ENCODE peak calls at places on chromosomes 6 and 20, in six cellular contexts. R is ascending aorta, Q is gastrocnemius medialis, A is astrocyte, O is PC-3, J is kidney. B is an unnamed sample. For H3K4me1, the result is how much of the 10 kb centered on the place peaks cover.

GRCh38 chr20:25065625-25066338 is 7.8 kb upstream of the ACSS1 start:
- DNase-seq in R (no peak), Q (peak), A (peak), O (peak), J (peak), B (no peak)

GRCh38 chr6:136067731-136068341 is 182.3 kb downstream of the MTFR2 start:
- DNase-seq in R (no peak), Q (no peak), A (peak), O (no peak), J (peak), B (no peak)

GRCh38 chr6:104381907-104382306 is 477.8 kb downstream of the HACE1 start:
- DNase-seq in R (no peak), Q (no peak), A (no peak), O (peak), J (no peak), B (no peak)

GRCh38 chr20:30286157-30286556 is 971.3 kb upstream of the DEFB115 start:
- DNase-seq in R (no peak), Q (no peak), A (no peak), O (no peak), J (no peak), B (no peak)

GRCh38 chr20:62370807-62371587 is 3.9 kb upstream of the LAMA5 start:
- DNase-seq in R (no peak), Q (no peak), A (no peak), O (no peak), J (no peak), B (no peak)

GRCh38 chr6:140915001-140915950 is 1217.4 kb upstream of the GJE1 start:
- DNase-seq in R (no peak), Q (no peak), A (no peak), O (no peak), J (no peak), B (no peak)

GRCh38 chr6:164016056-164016455 is 601.5 kb downstream of the QKI start:
- DNase-seq in R (no peak), Q (no peak), A (no peak), O (no peak), J (no peak), B (no peak)

GRCh38 chr20:50745634-50746137 is 14.3 kb downstream of the PARD6B start:
- DNase-seq in R (no peak), Q (no peak), A (no peak), O (peak), J (no peak), B (no peak)

GRCh38 chr6:31541059-31541657 is 645 bp downstream of the DDX39B start:
- DNase-seq in R (no peak), Q (peak), A (peak), O (peak), J (no peak), B (no peak)

GRCh38 chr20:32289661-32290431 is 12.4 kb downstream of the KIF3B start:
- DNase-seq in R (no peak), Q (no peak), A (no peak), O (no peak), J (no peak), B (no peak)

GRCh38 chr6:92810913-92811312 is 608.4 kb downstream of the EPHA7 start:
- DNase-seq in R (no peak), Q (no peak), A (no peak), O (peak), J (no peak), B (no peak)

DNA sequence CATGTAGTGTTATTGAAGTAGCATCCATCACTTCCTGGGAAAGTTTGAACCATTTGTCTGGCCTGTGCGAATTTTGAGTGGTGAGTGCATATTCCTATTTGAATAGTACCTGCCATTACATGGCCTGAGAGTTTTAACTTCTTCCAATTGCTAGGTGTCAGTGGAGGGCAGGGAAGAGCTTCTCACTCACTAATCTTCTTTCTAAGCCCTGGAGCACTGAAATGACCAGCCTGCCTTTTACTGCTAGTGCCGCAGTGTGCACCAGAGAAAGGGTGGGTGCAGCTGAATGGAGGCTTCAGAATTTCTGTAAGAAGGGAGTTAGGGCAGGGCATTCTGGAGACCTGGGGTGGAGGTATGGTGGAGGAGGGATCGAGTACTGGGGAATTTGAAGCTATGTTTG is 45.5 kb downstream of the RNF144B start:
- DNase-seq in R (no peak), Q (no peak), A (no peak), O (no peak), J (no peak), B (no peak)
- H3K27ac ChIP-seq in R (no peak), Q (peak), A (no peak), O (no peak), J (no peak), B (no peak)

DNA sequence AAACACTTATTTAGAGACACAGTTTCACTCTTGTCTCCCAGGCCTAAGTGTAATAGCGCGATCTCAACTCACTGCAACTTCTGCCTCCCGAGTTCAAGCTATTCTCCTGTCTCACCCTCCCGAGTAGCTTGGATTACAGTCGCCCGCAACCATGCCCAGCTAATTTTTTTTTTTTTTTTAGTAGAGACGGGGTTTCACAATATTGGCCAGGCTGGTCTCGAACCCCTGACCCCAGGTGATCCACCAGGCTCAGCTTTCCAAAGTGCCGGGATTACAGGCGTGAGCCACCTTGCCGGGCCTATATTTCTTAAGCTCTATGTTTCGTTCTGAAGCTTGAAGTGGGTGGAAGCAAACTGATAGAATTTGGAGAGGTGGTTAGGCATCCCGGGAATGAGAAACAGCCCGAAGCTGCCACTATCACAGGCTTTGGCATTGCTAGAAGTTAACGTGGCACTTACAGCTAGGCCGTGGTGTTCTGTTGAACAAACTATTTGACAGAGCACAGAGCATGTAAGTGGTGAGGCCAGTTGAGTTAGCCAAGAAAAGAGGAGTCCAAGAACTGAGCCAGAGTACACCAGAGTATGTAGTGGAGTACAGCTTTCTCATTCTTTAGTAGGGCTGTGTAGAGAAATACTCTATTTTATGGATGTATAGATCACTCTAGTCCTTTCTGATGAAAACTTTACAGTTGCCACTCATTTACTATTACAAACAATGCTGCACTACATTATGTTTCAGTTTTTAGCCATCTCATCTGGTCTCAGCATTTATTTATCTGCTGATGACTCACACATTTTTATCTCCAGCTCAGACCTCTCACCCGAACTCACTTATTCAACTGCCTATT is 62.0 kb upstream of the HFE start:
- DNase-seq in R (no peak), Q (no peak), A (peak), O (peak), J (peak), B (no peak)
- H3K4me1 ChIP-seq in R (under half), Q (under half), A (under half), O (half or more), J (under half), B (under half)

DNA sequence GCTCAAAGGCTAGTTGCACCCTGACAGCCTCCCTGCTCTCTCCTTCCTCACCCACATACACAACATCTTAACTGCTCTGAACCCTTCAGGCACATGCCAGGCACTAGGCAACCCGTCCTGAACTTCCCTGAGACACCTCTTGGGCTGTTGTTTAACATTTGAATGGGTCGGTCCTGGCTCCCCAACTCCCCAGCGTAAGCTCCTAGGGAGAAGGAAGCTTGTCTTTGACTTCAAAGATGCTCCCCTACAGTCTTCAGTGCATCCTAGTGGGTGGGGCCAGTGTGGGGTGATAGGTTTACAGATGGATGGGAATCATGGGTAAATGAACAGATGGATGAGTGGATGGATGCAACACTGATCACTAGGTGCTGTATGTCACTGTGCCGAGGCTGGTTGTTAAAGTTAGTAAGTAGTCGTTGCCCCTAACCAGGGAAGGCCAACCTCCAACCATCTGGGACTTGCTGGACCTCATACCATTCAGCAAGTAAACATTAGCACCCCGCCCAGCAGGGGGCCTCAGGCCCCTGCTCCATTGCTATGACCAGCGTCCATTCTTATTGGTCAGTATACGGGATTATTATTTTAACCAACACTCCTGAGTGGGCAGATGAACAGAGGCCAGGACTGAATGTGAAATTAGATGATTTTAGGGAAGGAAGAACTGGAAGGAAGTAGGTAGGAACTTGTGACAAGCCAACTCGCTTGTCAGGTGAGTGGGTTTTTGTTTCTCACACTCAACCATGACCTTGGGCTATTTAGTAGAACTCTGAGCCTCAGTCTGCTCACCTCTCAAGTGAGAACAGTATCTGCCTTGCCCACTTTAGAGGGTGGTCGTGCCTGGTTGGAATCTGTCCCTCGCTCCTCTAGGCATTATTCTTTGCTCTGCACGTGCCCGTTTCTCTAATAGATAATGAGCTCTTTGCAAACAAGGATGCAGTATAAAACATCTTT is 82.9 kb upstream of the FOXP4 start:
- DNase-seq in R (peak), Q (peak), A (peak), O (peak), J (no peak), B (peak)
- TF ChIP-seq CTCF in R (peak), Q (no peak), A (peak), O (peak), J (peak), B (peak)

GRCh38 chr6:16684896-16685554 is 76.2 kb downstream of the ATXN1 start:
- DNase-seq in R (no peak), Q (no peak), A (peak), O (peak), J (no peak), B (no peak)
- H3K27ac ChIP-seq in R (no peak), Q (no peak), A (peak), O (peak), J (no peak), B (no peak)

GRCh38 chr20:33791540-33791939 is 19.6 kb upstream of the CHMP4B start:
- DNase-seq in R (no peak), Q (no peak), A (no peak), O (no peak), J (no peak), B (no peak)
- H3K4me1 ChIP-seq in R (under half), Q (under half), A (under half), O (half or more), J (under half), B (under half)

GRCh38 chr6:35757461-35758123 is 18.8 kb upstream of the CLPSL2 start:
- DNase-seq in R (no peak), Q (no peak), A (no peak), O (peak), J (no peak), B (no peak)
- TF ChIP-seq CTCF in R (peak), Q (no peak), A (peak), O (peak), J (no peak), B (no peak)

GRCh38 chr6:15421945-15422733 is 176.3 kb downstream of the JARID2 start:
- DNase-seq in R (no peak), Q (no peak), A (no peak), O (no peak), J (no peak), B (no peak)

GRCh38 chr6:15426395-15426794 is 180.5 kb downstream of the JARID2 start:
- DNase-seq in R (no peak), Q (no peak), A (no peak), O (peak), J (no peak), B (no peak)

GRCh38 chr6:15420959-15421438 is 175.1 kb downstream of the JARID2 start:
- DNase-seq in R (no peak), Q (peak), A (no peak), O (no peak), J (no peak), B (no peak)

GRCh38 chr6:15425947-15426346 is 180.1 kb downstream of the JARID2 start:
- DNase-seq in R (no peak), Q (no peak), A (no peak), O (no peak), J (no peak), B (no peak)

GRCh38 chr6:15423286-15423957 is 177.6 kb downstream of the JARID2 start:
- DNase-seq in R (no peak), Q (no peak), A (no peak), O (peak), J (no peak), B (no peak)
- H3K27ac ChIP-seq in R (no peak), Q (peak), A (no peak), O (peak), J (no peak), B (no peak)

GRCh38 chr6:17941318-17941717 is 46.1 kb downstream of the KIF13A start:
- DNase-seq in R (no peak), Q (no peak), A (no peak), O (no peak), J (no peak), B (no peak)

GRCh38 chr6:17948725-17949124 is 38.7 kb downstream of the KIF13A start:
- DNase-seq in R (no peak), Q (no peak), A (no peak), O (no peak), J (no peak), B (no peak)

GRCh38 chr6:17945111-17945510 is 42.3 kb downstream of the KIF13A start:
- DNase-seq in R (no peak), Q (no peak), A (peak), O (peak), J (no peak), B (no peak)

GRCh38 chr6:17949168-17949567 is 38.3 kb downstream of the KIF13A start:
- DNase-seq in R (no peak), Q (no peak), A (no peak), O (no peak), J (no peak), B (no peak)

DNA sequence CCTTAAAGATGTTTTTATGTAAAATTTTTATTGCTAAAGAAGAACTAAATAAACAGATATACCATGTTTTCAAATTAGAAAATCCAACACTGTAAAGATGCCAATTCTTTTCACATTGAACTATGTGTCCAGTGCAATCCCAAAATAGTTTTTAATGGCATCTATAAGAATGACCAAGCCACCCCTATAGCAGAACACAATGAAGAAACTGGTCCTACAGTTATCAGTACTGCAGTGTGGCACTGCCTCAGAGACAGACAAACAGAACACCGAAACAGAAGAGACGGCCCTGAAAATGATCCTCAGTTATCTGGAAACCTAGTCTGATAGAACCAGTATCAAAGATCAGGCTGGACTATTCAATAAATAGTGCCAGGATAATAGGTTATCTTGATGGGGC is 41.9 kb downstream of the KIF13A start:
- DNase-seq in R (no peak), Q (no peak), A (no peak), O (no peak), J (no peak), B (no peak)
- H3K4me1 ChIP-seq in R (under half), Q (half or more), A (under half), O (under half), J (under half), B (under half)

DNA sequence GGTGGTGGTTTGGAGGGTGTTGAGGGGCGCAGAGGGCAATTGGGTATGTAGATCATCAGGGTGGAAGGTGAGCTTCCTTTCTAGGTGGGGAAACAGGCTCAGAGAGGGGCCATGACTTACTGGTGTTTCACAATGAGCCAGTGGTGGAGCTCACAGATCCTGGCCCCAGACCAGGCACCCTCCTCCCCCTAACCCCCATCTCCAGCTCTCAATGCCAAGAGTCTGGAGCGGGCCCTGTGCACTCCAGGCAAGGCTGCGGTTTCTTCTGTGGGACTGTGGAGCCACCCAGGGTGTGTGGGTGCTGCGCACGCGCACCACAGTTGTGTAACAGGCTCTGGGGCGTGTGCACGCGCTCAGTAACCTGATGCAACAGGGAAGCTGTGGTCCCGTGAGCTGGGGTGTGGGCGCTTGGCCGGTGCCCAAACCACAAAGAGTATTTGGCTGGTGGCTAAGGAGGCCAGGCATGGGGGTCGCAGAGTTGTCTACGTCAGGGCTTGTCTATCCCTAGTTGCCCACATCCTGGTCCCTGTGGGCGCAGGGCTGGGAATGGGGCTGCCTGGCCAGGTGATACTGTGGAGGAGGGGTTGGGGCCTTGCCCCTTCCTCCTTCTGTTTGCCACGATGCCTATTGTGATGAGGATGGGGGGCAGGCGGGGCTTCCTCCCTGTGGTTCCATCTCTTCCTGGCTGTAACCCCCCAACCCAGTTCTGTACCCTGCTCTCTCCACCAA is 37.5 kb upstream of the MRPS18A start:
- DNase-seq in R (peak), Q (peak), A (peak), O (peak), J (peak), B (no peak)
- TF ChIP-seq CTCF in R (no peak), Q (no peak), A (no peak), O (no peak), J (no peak), B (no peak)

B was measured in thoracic aorta.